ENCODE peak calls at places on chromosomes 3 and 15, in four cellular contexts. G, W, H and A are unnamed samples.

GRCh38 chr3:33083958-33084357 is 13.0 kb downstream of the GLB1 start:
- DNase-seq in G (no peak), W (no peak), H (no peak), A (no peak)

GRCh38 chr3:23404241-23404640 is 201.1 kb downstream of the UBE2E2 start:
- DNase-seq in G (no peak), W (no peak), H (no peak), A (no peak)

GRCh38 chr15:58738051-58738707 is 11.3 kb downstream of the ADAM10 start:
- DNase-seq in G (no peak), W (peak), H (no peak), A (peak)

GRCh38 chr3:183541738-183542137 is 13.8 kb downstream of the KLHL6 start:
- DNase-seq in G (no peak), W (peak), H (no peak), A (no peak)

GRCh38 chr3:60086811-60087210 is 1037.0 kb upstream of the CFAP20DC start:
- DNase-seq in G (no peak), W (peak), H (no peak), A (no peak)

GRCh38 chr3:124227150-124227630 is 235.3 kb upstream of the ROPN1 start:
- DNase-seq in G (no peak), W (no peak), H (no peak), A (no peak)

GRCh38 chr3:111072016-111072891 is 638 bp downstream of the NECTIN3 start:
- DNase-seq in G (no peak), W (peak), H (peak), A (no peak)

GRCh38 chr3:38646630-38647029 is 2.9 kb downstream of the SCN5A start:
- DNase-seq in G (no peak), W (peak), H (no peak), A (peak)

GRCh38 chr3:52986938-52987337 is 58.9 kb downstream of the SFMBT1 start:
- DNase-seq in G (no peak), W (no peak), H (no peak), A (no peak)

GRCh38 chr3:57756528-57757401 is 656 bp downstream of the SLMAP start:
- DNase-seq in G (no peak), W (peak), H (peak), A (peak)